ENCODE peak calls at places on chromosome 21, in eight cellular contexts. S, W, M, G, X, F, Z and P are unnamed samples.

GRCh38 chr21:33025471-33026298 is at the start of gene OLIG2:
- DNase-seq in S (no peak), W (no peak), M (no peak), G (no peak), X (peak), F (no peak), Z (peak), P (no peak)

GRCh38 chr21:43645414-43645891 is 13.8 kb downstream of the HSF2BP start:
- DNase-seq in S (peak), W (peak), M (peak), G (peak), X (peak), F (peak), Z (no peak), P (no peak)

GRCh38 chr21:20551939-20552338 is 446.3 kb upstream of the NCAM2 start:
- DNase-seq in S (no peak), W (no peak), M (no peak), G (no peak), X (no peak), F (no peak), Z (no peak), P (no peak)

GRCh38 chr21:46109251-46110221 is 11.6 kb downstream of the COL6A2 start:
- DNase-seq in S (peak), W (no peak), M (no peak), G (no peak), X (no peak), F (no peak), Z (no peak), P (peak)

GRCh38 chr21:26365849-26366248 is 195.3 kb upstream of the APP start:
- DNase-seq in S (no peak), W (no peak), M (no peak), G (no peak), X (no peak), F (no peak), Z (no peak), P (no peak)

GRCh38 chr21:39885119-39885848 is 18.0 kb downstream of the PCP4 start:
- DNase-seq in S (peak), W (no peak), M (no peak), G (peak), X (peak), F (no peak), Z (peak), P (no peak)

GRCh38 chr21:16420086-16420724 is 690.4 kb downstream of the USP25 start:
- DNase-seq in S (peak), W (peak), M (peak), G (peak), X (peak), F (peak), Z (peak), P (no peak)

GRCh38 chr21:27149034-27149433 is 182.1 kb upstream of the ADAMTS5 start:
- DNase-seq in S (no peak), W (no peak), M (peak), G (peak), X (no peak), F (peak), Z (no peak), P (no peak)

GRCh38 chr21:46052703-46053651 is 44.9 kb upstream of the COL6A2 start:
- DNase-seq in S (no peak), W (peak), M (peak), G (peak), X (no peak), F (peak), Z (no peak), P (peak)